ENCODE peak calls at places on chromosome 16, in nine cellular contexts. One of them, this sample, is unnamed.

GRCh38 chr16:81265658-81266451 is 27.4 kb downstream of the BCO1 start:
- DNase-seq in GM23338: no peak
- DNase-seq in AG04450: no peak
- DNase-seq in hippocampal formation: peak; percentile 10
- DNase-seq in AG08395: no peak
- DNase-seq in NCI-H510A treated with DMSO at 0.1 percent for 48 hours: no peak
- DNase-seq in progenitor cell of endocrine pancreas: no peak
- DNase-seq in SHP77: no peak
- DNase-seq in endothelial cell of umbilical vein: no peak
- DNase-seq in this sample: no peak

GRCh38 chr16:85304337-85304736 is 192.1 kb upstream of the CIBAR2 start:
- DNase-seq in NCI-H510A treated with DMSO at 0.1 percent for 48 hours: peak; percentile 58
- DNase-seq in GM23338: no peak
- DNase-seq in endothelial cell of umbilical vein: no peak
- DNase-seq in AG04450: no peak
- DNase-seq in progenitor cell of endocrine pancreas: no peak
- DNase-seq in SHP77: no peak
- DNase-seq in hippocampal formation: no peak
- DNase-seq in AG08395: no peak
- DNase-seq in this sample: no peak

GRCh38 chr16:28291651-28292626 is at the start of gene SBK1:
- DNase-seq in progenitor cell of endocrine pancreas: peak; percentile 74
- DNase-seq in hippocampal formation: peak; percentile 67
- DNase-seq in GM23338: peak; percentile 89
- DNase-seq in endothelial cell of umbilical vein: peak; percentile 35
- DNase-seq in AG08395: peak; percentile 67
- DNase-seq in NCI-H510A treated with DMSO at 0.1 percent for 48 hours: peak; percentile 95
- DNase-seq in SHP77: peak; percentile 92
- DNase-seq in AG04450: no peak
- DNase-seq in this sample: peak; percentile 84

GRCh38 chr16:543301-544164 is 16.0 kb downstream of the CAPN15 start:
- DNase-seq in AG04450: no peak
- DNase-seq in endothelial cell of umbilical vein: no peak
- DNase-seq in progenitor cell of endocrine pancreas: no peak
- DNase-seq in SHP77: no peak
- DNase-seq in GM23338: no peak
- DNase-seq in AG08395: no peak
- DNase-seq in NCI-H510A treated with DMSO at 0.1 percent for 48 hours: no peak
- DNase-seq in hippocampal formation: no peak
- DNase-seq in this sample: no peak

GRCh38 chr16:75620326-75621169 is 2.5 kb downstream of the ADAT1 start:
- DNase-seq in GM23338: no peak
- DNase-seq in AG04450: no peak
- DNase-seq in SHP77: no peak
- DNase-seq in progenitor cell of endocrine pancreas: no peak
- DNase-seq in AG08395: no peak
- DNase-seq in NCI-H510A treated with DMSO at 0.1 percent for 48 hours: no peak
- DNase-seq in endothelial cell of umbilical vein: no peak
- DNase-seq in hippocampal formation: no peak
- DNase-seq in this sample: no peak

GRCh38 chr16:88367560-88367959 is 15.2 kb upstream of the ZNF469 start:
- DNase-seq in NCI-H510A treated with DMSO at 0.1 percent for 48 hours: no peak
- DNase-seq in GM23338: no peak
- DNase-seq in progenitor cell of endocrine pancreas: no peak
- DNase-seq in AG04450: no peak
- DNase-seq in SHP77: no peak
- DNase-seq in endothelial cell of umbilical vein: no peak
- DNase-seq in hippocampal formation: no peak
- DNase-seq in AG08395: no peak
- DNase-seq in this sample: no peak

GRCh38 chr16:28538733-28539596 is at the start of gene NUPR1:
- DNase-seq in hippocampal formation: no peak
- DNase-seq in progenitor cell of endocrine pancreas: no peak
- DNase-seq in SHP77: peak; percentile 68
- DNase-seq in AG04450: peak; percentile 97
- DNase-seq in endothelial cell of umbilical vein: peak; percentile 62
- DNase-seq in GM23338: no peak
- DNase-seq in NCI-H510A treated with DMSO at 0.1 percent for 48 hours: no peak
- DNase-seq in AG08395: peak; percentile 99
- DNase-seq in this sample: no peak

GRCh38 chr16:55294947-55295346 is 29.1 kb upstream of the IRX6 start:
- DNase-seq in NCI-H510A treated with DMSO at 0.1 percent for 48 hours: no peak
- DNase-seq in AG08395: peak; percentile 54
- DNase-seq in GM23338: no peak
- DNase-seq in hippocampal formation: no peak
- DNase-seq in AG04450: no peak
- DNase-seq in SHP77: no peak
- DNase-seq in endothelial cell of umbilical vein: no peak
- DNase-seq in progenitor cell of endocrine pancreas: no peak
- DNase-seq in this sample: no peak

GRCh38 chr16:89723279-89724250 is 2.2 kb downstream of the ZNF276 start:
- DNase-seq in NCI-H510A treated with DMSO at 0.1 percent for 48 hours: no peak
- DNase-seq in endothelial cell of umbilical vein: peak; percentile 23
- DNase-seq in AG04450: no peak
- DNase-seq in GM23338: no peak
- DNase-seq in AG08395: no peak
- DNase-seq in progenitor cell of endocrine pancreas: no peak
- DNase-seq in SHP77: peak; percentile 63
- DNase-seq in hippocampal formation: peak; percentile 98
- DNase-seq in this sample: no peak

GRCh38 chr16:58119509-58119845 is 9.7 kb downstream of the CFAP20 start:
- DNase-seq in hippocampal formation: peak; percentile 13
- DNase-seq in SHP77: no peak
- DNase-seq in GM23338: no peak
- DNase-seq in progenitor cell of endocrine pancreas: no peak
- DNase-seq in AG04450: no peak
- DNase-seq in NCI-H510A treated with DMSO at 0.1 percent for 48 hours: no peak
- DNase-seq in endothelial cell of umbilical vein: no peak
- DNase-seq in AG08395: no peak
- DNase-seq in this sample: no peak

GRCh38 chr16:56691885-56692284 is 9.6 kb downstream of the MT1X start:
- DNase-seq in AG08395: peak; percentile 14
- DNase-seq in SHP77: no peak
- DNase-seq in progenitor cell of endocrine pancreas: no peak
- DNase-seq in endothelial cell of umbilical vein: no peak
- DNase-seq in AG04450: no peak
- DNase-seq in hippocampal formation: no peak
- DNase-seq in GM23338: peak; percentile 67
- DNase-seq in NCI-H510A treated with DMSO at 0.1 percent for 48 hours: peak; percentile 38
- DNase-seq in this sample: peak; percentile 97

GRCh38 chr16:4376820-4377572 is 5.3 kb downstream of the VASN start:
- DNase-seq in endothelial cell of umbilical vein: no peak
- DNase-seq in NCI-H510A treated with DMSO at 0.1 percent for 48 hours: no peak
- DNase-seq in AG08395: no peak
- DNase-seq in SHP77: no peak
- DNase-seq in AG04450: no peak
- DNase-seq in GM23338: no peak
- DNase-seq in hippocampal formation: no peak
- DNase-seq in progenitor cell of endocrine pancreas: no peak
- DNase-seq in this sample: no peak

GRCh38 chr16:85619089-85619850 is 6.1 kb downstream of the GSE1 start:
- DNase-seq in AG04450: no peak
- DNase-seq in SHP77: no peak
- DNase-seq in NCI-H510A treated with DMSO at 0.1 percent for 48 hours: no peak
- DNase-seq in AG08395: no peak
- DNase-seq in endothelial cell of umbilical vein: no peak
- DNase-seq in GM23338: no peak
- DNase-seq in hippocampal formation: no peak
- DNase-seq in progenitor cell of endocrine pancreas: no peak
- DNase-seq in this sample: no peak

GRCh38 chr16:90077757-90078593 is 844 bp upstream of the PRDM7 start:
- DNase-seq in hippocampal formation: peak; percentile 4
- DNase-seq in endothelial cell of umbilical vein: peak; percentile 7
- DNase-seq in AG04450: no peak
- DNase-seq in GM23338: peak; percentile 55
- DNase-seq in progenitor cell of endocrine pancreas: no peak
- DNase-seq in AG08395: peak; percentile 3
- DNase-seq in SHP77: peak; percentile 58
- DNase-seq in NCI-H510A treated with DMSO at 0.1 percent for 48 hours: no peak
- DNase-seq in this sample: no peak

GRCh38 chr16:15988268-15989013 is 39.0 kb downstream of the ABCC1 start:
- DNase-seq in endothelial cell of umbilical vein: peak; percentile 85
- DNase-seq in progenitor cell of endocrine pancreas: no peak
- DNase-seq in SHP77: no peak
- DNase-seq in AG04450: no peak
- DNase-seq in NCI-H510A treated with DMSO at 0.1 percent for 48 hours: peak; percentile 35
- DNase-seq in GM23338: no peak
- DNase-seq in hippocampal formation: no peak
- DNase-seq in AG08395: no peak
- DNase-seq in this sample: no peak

GRCh38 chr16:66881014-66881417 is 701 bp downstream of the PDP2 start:
- DNase-seq in hippocampal formation: no peak
- DNase-seq in AG08395: no peak
- DNase-seq in progenitor cell of endocrine pancreas: no peak
- DNase-seq in NCI-H510A treated with DMSO at 0.1 percent for 48 hours: no peak
- DNase-seq in AG04450: no peak
- DNase-seq in GM23338: peak; percentile 31
- DNase-seq in endothelial cell of umbilical vein: peak; percentile 30
- DNase-seq in SHP77: no peak
- DNase-seq in this sample: no peak

GRCh38 chr16:21076186-21076883 is 74.3 kb downstream of the DNAH3 start:
- DNase-seq in SHP77: no peak
- DNase-seq in progenitor cell of endocrine pancreas: no peak
- DNase-seq in NCI-H510A treated with DMSO at 0.1 percent for 48 hours: no peak
- DNase-seq in GM23338: no peak
- DNase-seq in endothelial cell of umbilical vein: peak; percentile 37
- DNase-seq in AG08395: no peak
- DNase-seq in hippocampal formation: no peak
- DNase-seq in AG04450: no peak
- DNase-seq in this sample: no peak

GRCh38 chr16:11224096-11224893 is 31.7 kb downstream of the SOCS1 start:
- DNase-seq in SHP77: peak; percentile 19
- DNase-seq in NCI-H510A treated with DMSO at 0.1 percent for 48 hours: no peak
- DNase-seq in hippocampal formation: no peak
- DNase-seq in GM23338: peak; percentile 47
- DNase-seq in AG08395: peak; percentile 32
- DNase-seq in endothelial cell of umbilical vein: no peak
- DNase-seq in progenitor cell of endocrine pancreas: no peak
- DNase-seq in AG04450: no peak
- DNase-seq in this sample: peak; percentile 28

GRCh38 chr16:2467301-2468141 is 3.6 kb upstream of the NTN3 start:
- DNase-seq in endothelial cell of umbilical vein: peak; percentile 42
- DNase-seq in NCI-H510A treated with DMSO at 0.1 percent for 48 hours: peak; percentile 37
- DNase-seq in SHP77: peak; percentile 84
- DNase-seq in GM23338: peak; percentile 83
- DNase-seq in hippocampal formation: no peak
- DNase-seq in progenitor cell of endocrine pancreas: no peak
- DNase-seq in AG04450: no peak
- DNase-seq in AG08395: peak; percentile 92
- DNase-seq in this sample: no peak

GRCh38 chr16:1575578-1575977 is 36.3 kb downstream of the IFT140 start:
- DNase-seq in NCI-H510A treated with DMSO at 0.1 percent for 48 hours: no peak
- DNase-seq in GM23338: no peak
- DNase-seq in endothelial cell of umbilical vein: no peak
- DNase-seq in SHP77: no peak
- DNase-seq in AG04450: no peak
- DNase-seq in AG08395: no peak
- DNase-seq in progenitor cell of endocrine pancreas: no peak
- DNase-seq in hippocampal formation: no peak
- DNase-seq in this sample: no peak

GRCh38 chr16:86587487-86587886 is 9.1 kb downstream of the FOXL1 start:
- DNase-seq in GM23338: no peak
- DNase-seq in hippocampal formation: no peak
- DNase-seq in endothelial cell of umbilical vein: no peak
- DNase-seq in AG04450: no peak
- DNase-seq in SHP77: no peak
- DNase-seq in NCI-H510A treated with DMSO at 0.1 percent for 48 hours: no peak
- DNase-seq in progenitor cell of endocrine pancreas: no peak
- DNase-seq in AG08395: no peak
- DNase-seq in this sample: no peak

GRCh38 chr16:78842950-78843349 is 743.5 kb downstream of the WWOX start:
- DNase-seq in AG08395: no peak
- DNase-seq in endothelial cell of umbilical vein: no peak
- DNase-seq in hippocampal formation: no peak
- DNase-seq in AG04450: no peak
- DNase-seq in GM23338: no peak
- DNase-seq in progenitor cell of endocrine pancreas: no peak
- DNase-seq in NCI-H510A treated with DMSO at 0.1 percent for 48 hours: no peak
- DNase-seq in SHP77: no peak
- DNase-seq in this sample: no peak

GRCh38 chr16:48231675-48232214 is 12.4 kb upstream of the LONP2 start:
- DNase-seq in AG08395: peak; percentile 52
- DNase-seq in SHP77: peak; percentile 40
- DNase-seq in GM23338: peak; percentile 78
- DNase-seq in endothelial cell of umbilical vein: peak; percentile 53
- DNase-seq in hippocampal formation: no peak
- DNase-seq in progenitor cell of endocrine pancreas: no peak
- DNase-seq in AG04450: peak; percentile 2
- DNase-seq in NCI-H510A treated with DMSO at 0.1 percent for 48 hours: no peak
- DNase-seq in this sample: peak; percentile 8

GRCh38 chr16:58332997-58333700 is 38.3 kb upstream of the PRSS54 start:
- DNase-seq in endothelial cell of umbilical vein: no peak
- DNase-seq in AG04450: no peak
- DNase-seq in progenitor cell of endocrine pancreas: no peak
- DNase-seq in hippocampal formation: no peak
- DNase-seq in AG08395: no peak
- DNase-seq in GM23338: peak; percentile 81
- DNase-seq in NCI-H510A treated with DMSO at 0.1 percent for 48 hours: no peak
- DNase-seq in SHP77: no peak
- DNase-seq in this sample: no peak

GRCh38 chr16:3274490-3274889 is 8.8 kb upstream of the ZNF263 start:
- DNase-seq in SHP77: no peak
- DNase-seq in AG04450: no peak
- DNase-seq in progenitor cell of endocrine pancreas: no peak
- DNase-seq in AG08395: no peak
- DNase-seq in endothelial cell of umbilical vein: no peak
- DNase-seq in NCI-H510A treated with DMSO at 0.1 percent for 48 hours: no peak
- DNase-seq in GM23338: no peak
- DNase-seq in hippocampal formation: no peak
- DNase-seq in this sample: no peak

GRCh38 chr16:27326738-27327585 is 13.2 kb downstream of the IL4R start:
- DNase-seq in AG08395: peak; percentile 93
- DNase-seq in hippocampal formation: no peak
- DNase-seq in AG04450: peak; percentile 78
- DNase-seq in GM23338: peak; percentile 89
- DNase-seq in NCI-H510A treated with DMSO at 0.1 percent for 48 hours: peak; percentile 48
- DNase-seq in progenitor cell of endocrine pancreas: no peak
- DNase-seq in endothelial cell of umbilical vein: peak; percentile 78
- DNase-seq in SHP77: no peak
- DNase-seq in this sample: peak; percentile 87

GRCh38 chr16:55100100-55100499 is 169.4 kb downstream of the IRX5 start:
- DNase-seq in hippocampal formation: no peak
- DNase-seq in AG04450: no peak
- DNase-seq in SHP77: no peak
- DNase-seq in AG08395: no peak
- DNase-seq in progenitor cell of endocrine pancreas: no peak
- DNase-seq in endothelial cell of umbilical vein: no peak
- DNase-seq in GM23338: no peak
- DNase-seq in NCI-H510A treated with DMSO at 0.1 percent for 48 hours: no peak
- DNase-seq in this sample: no peak

GRCh38 chr16:4455081-4455480 is 19.3 kb downstream of the NMRAL1 start:
- DNase-seq in SHP77: no peak
- DNase-seq in progenitor cell of endocrine pancreas: no peak
- DNase-seq in hippocampal formation: no peak
- DNase-seq in AG04450: no peak
- DNase-seq in endothelial cell of umbilical vein: no peak
- DNase-seq in GM23338: no peak
- DNase-seq in AG08395: no peak
- DNase-seq in NCI-H510A treated with DMSO at 0.1 percent for 48 hours: no peak
- DNase-seq in this sample: no peak

GRCh38 chr16:1221628-1222552 is 3.2 kb downstream of the TPSG1 start:
- DNase-seq in SHP77: no peak
- DNase-seq in hippocampal formation: no peak
- DNase-seq in AG08395: no peak
- DNase-seq in endothelial cell of umbilical vein: no peak
- DNase-seq in AG04450: no peak
- DNase-seq in GM23338: no peak
- DNase-seq in progenitor cell of endocrine pancreas: no peak
- DNase-seq in NCI-H510A treated with DMSO at 0.1 percent for 48 hours: no peak
- DNase-seq in this sample: no peak